ENCODE peak calls at places on chromosomes 5 and 9, in eight cellular contexts. R is effector memory CD4-positive, alpha-beta T cell; J is NCI-H1105; Q is NCI-H1436; N is ureter; H is stimulated activated CD4-positive, alpha-beta T cell treated with anti-CD3 and anti-CD28 coated beads, Interleukin-15, amount 100 ng/mL, for 1 hour; Z is fibroblast of mammary gland; K is NCI-H2029. O is an unnamed sample.

GRCh38 chr5:157172408-157172807 is 6.3 kb upstream of the GARIN3 start:
- DNase-seq in K (no peak), H (peak; percentile 72), J (no peak), Q (no peak), N (no peak), R (peak; percentile 67), Z (no peak), O (no peak)

GRCh38 chr5:132460835-132461230 is 29.7 kb downstream of the IRF1 start:
- DNase-seq in Z (no peak), R (no peak), H (no peak), Q (no peak), N (no peak), J (no peak), K (no peak), O (no peak)

GRCh38 chr5:125696762-125697161 is 726.4 kb upstream of the GRAMD2B start:
- DNase-seq in K (no peak), J (no peak), Q (no peak), R (no peak), Z (peak; percentile 94), H (no peak), N (no peak), O (peak; percentile 94)

GRCh38 chr5:59724482-59725392 is 168.8 kb downstream of the PDE4D start:
- DNase-seq in K (peak; percentile 43), Z (peak; percentile 59), H (no peak), J (peak; percentile 3), Q (peak; percentile 44), N (no peak), R (no peak), O (peak; percentile 38)

GRCh38 chr5:159456261-159456660 is 126.0 kb upstream of the IL12B start:
- DNase-seq in N (no peak), R (no peak), H (no peak), J (no peak), K (no peak), Q (no peak), Z (no peak), O (no peak)

GRCh38 chr9:9352877-9353481 is 1259.8 kb downstream of the PTPRD start:
- DNase-seq in Q (no peak), R (no peak), K (no peak), J (no peak), N (no peak), H (no peak), Z (peak; percentile 6), O (peak; percentile 12)

GRCh38 chr5:152676177-152676576 is 271.1 kb upstream of the NMUR2 start:
- DNase-seq in N (no peak), K (no peak), H (no peak), J (no peak), Q (no peak), R (no peak), Z (no peak), O (no peak)

GRCh38 chr5:76850543-76851140 is 828 bp downstream of the S100Z start:
- DNase-seq in Q (no peak), N (no peak), H (no peak), Z (no peak), J (no peak), R (no peak), K (no peak), O (no peak)

GRCh38 chr9:118129541-118129940 is 425.3 kb downstream of the TLR4 start:
- DNase-seq in N (no peak), K (no peak), H (no peak), R (no peak), Z (no peak), J (no peak), Q (no peak), O (no peak)

GRCh38 chr9:116350213-116350612 is 196.6 kb downstream of the PAPPA start:
- DNase-seq in H (no peak), Z (no peak), Q (no peak), J (no peak), N (no peak), K (no peak), R (no peak), O (no peak)

GRCh38 chr9:5442400-5443011 is 4.8 kb upstream of the PLGRKT start:
- DNase-seq in H (no peak), K (peak; percentile 10), J (peak; percentile 10), Q (peak; percentile 4), R (no peak), N (no peak), Z (peak; percentile 73), O (peak; percentile 73)

GRCh38 chr5:123505633-123506032 is 6.3 kb upstream of the CSNK1G3 start:
- DNase-seq in Z (no peak), J (no peak), N (no peak), Q (peak; percentile 12), H (no peak), R (no peak), K (no peak), O (no peak)

GRCh38 chr9:72954431-72955420 is 1.9 kb upstream of the ALDH1A1 start:
- DNase-seq in K (peak; percentile 48), J (peak; percentile 67), H (no peak), N (no peak), Q (no peak), Z (peak; percentile 57), R (no peak), O (peak; percentile 68)

GRCh38 chr5:119840175-119840574 is 210.8 kb downstream of the FAM170A start:
- DNase-seq in J (no peak), K (no peak), Q (no peak), N (no peak), H (no peak), R (no peak), Z (peak; percentile 5), O (no peak)

GRCh38 chr5:135887881-135888614 is 7.6 kb downstream of the IL9 start:
- DNase-seq in R (no peak), N (no peak), Q (no peak), Z (peak; percentile 40), K (no peak), H (no peak), J (no peak), O (peak; percentile 25)

GRCh38 chr9:79224672-79225433 is 346.9 kb upstream of the TLE4 start:
- DNase-seq in R (no peak), N (no peak), H (no peak), Z (peak; percentile 89), J (no peak), K (no peak), Q (no peak), O (peak; percentile 95)

GRCh38 chr9:79287881-79288280 is 283.9 kb upstream of the TLE4 start:
- DNase-seq in Q (no peak), N (no peak), R (no peak), K (no peak), H (no peak), Z (no peak), J (no peak), O (peak; percentile 10)

GRCh38 chr9:34384368-34385165 is 7.9 kb upstream of the MYORG start:
- DNase-seq in Z (peak; percentile 54), K (no peak), Q (no peak), N (no peak), J (no peak), H (no peak), R (no peak), O (no peak)

GRCh38 chr5:42361321-42361688 is 61.9 kb upstream of the GHR start:
- DNase-seq in K (no peak), Z (peak; percentile 13), R (no peak), H (no peak), N (no peak), Q (no peak), J (no peak), O (no peak)

GRCh38 chr5:5710471-5710870 is 288.0 kb downstream of the ICE1 start:
- DNase-seq in N (no peak), J (peak; percentile 30), Z (no peak), K (no peak), H (no peak), R (no peak), Q (no peak), O (no peak)

GRCh38 chr5:57117601-57118000 is 56.3 kb upstream of the GPBP1 start:
- DNase-seq in Z (peak; percentile 12), R (peak; percentile 47), N (no peak), J (no peak), K (no peak), H (no peak), Q (no peak), O (no peak)

GRCh38 chr5:72611111-72611724 is 104.0 kb upstream of the ZNF366 start:
- DNase-seq in K (peak; percentile 71), J (peak; percentile 57), R (peak; percentile 1), Z (peak; percentile 85), N (peak; percentile 62), Q (peak; percentile 84), H (peak; percentile 15), O (peak; percentile 76)

GRCh38 chr5:151684690-151685361 is 1.9 kb downstream of the SPARC start:
- DNase-seq in K (no peak), R (no peak), Q (no peak), H (no peak), N (peak; percentile 69), Z (peak; percentile 97), J (no peak), O (peak; percentile 95)